ENCODE peak calls at places on chromosomes 12 and 14, in four cellular contexts. G, M, A and O are unnamed samples.

GRCh38 chr14:86168376-86168775 is 638.4 kb downstream of the FLRT2 start:
- DNase-seq in G (no peak), M (no peak), A (no peak), O (no peak)

GRCh38 chr14:52919971-52920370 is 30.9 kb downstream of the FERMT2 start:
- DNase-seq in G (peak; percentile 61), M (no peak), A (no peak), O (no peak)

GRCh38 chr12:91274886-91275285 is 92.3 kb upstream of the DCN start:
- DNase-seq in G (peak; percentile 90), M (no peak), A (no peak), O (no peak)

GRCh38 chr14:66623838-66624237 is 115.9 kb downstream of the GPHN start:
- DNase-seq in G (no peak), M (no peak), A (no peak), O (no peak)

GRCh38 chr12:11877869-11878780 is 192.6 kb upstream of the BCL2L14 start:
- DNase-seq in G (peak; percentile 66), M (no peak), A (no peak), O (no peak)

GRCh38 chr14:104715416-104715815 is 8.6 kb upstream of the ADSS1 start:
- DNase-seq in G (no peak), M (no peak), A (no peak), O (no peak)

GRCh38 chr14:58637040-58637390 is 747 bp upstream of the DACT1 start:
- DNase-seq in G (peak; percentile 94), M (no peak), A (no peak), O (no peak)

GRCh38 chr12:116263431-116263830 is 14.1 kb downstream of the MED13L start:
- DNase-seq in G (no peak), M (no peak), A (no peak), O (no peak)

GRCh38 chr14:82080319-82080718 is 546.7 kb upstream of the SEL1L start:
- DNase-seq in G (no peak), M (no peak), A (no peak), O (peak; percentile 58)

GRCh38 chr14:95047754-95048153 is 109.6 kb downstream of the DICER1 start:
- DNase-seq in G (no peak), M (no peak), A (no peak), O (no peak)

GRCh38 chr12:26704684-26705475 is 128.1 kb downstream of the ITPR2 start:
- DNase-seq in G (no peak), M (no peak), A (no peak), O (no peak)

GRCh38 chr12:24895612-24896011 is 53.3 kb downstream of the BCAT1 start:
- DNase-seq in G (peak; percentile 74), M (no peak), A (no peak), O (no peak)

GRCh38 chr12:78641837-78642423 is 222.6 kb upstream of the SYT1 start:
- DNase-seq in G (peak; percentile 31), M (no peak), A (no peak), O (no peak)

GRCh38 chr12:93441111-93441616 is 583 bp downstream of the UBE2N start:
- DNase-seq in G (no peak), M (peak; percentile 64), A (no peak), O (no peak)

GRCh38 chr14:32920696-32921276 is 17.9 kb upstream of the NPAS3 start:
- DNase-seq in G (no peak), M (no peak), A (no peak), O (no peak)

GRCh38 chr14:57346741-57347140 is 43.6 kb upstream of the NAA30 start:
- DNase-seq in G (no peak), M (no peak), A (no peak), O (no peak)

GRCh38 chr14:68792022-68792829 is 641 bp downstream of the ZFP36L1 start:
- DNase-seq in G (peak; percentile 25), M (peak; percentile 58), A (peak; percentile 51), O (no peak)

GRCh38 chr14:96060161-96060933 is 21.2 kb downstream of the C14orf132 start:
- DNase-seq in G (no peak), M (no peak), A (no peak), O (no peak)

GRCh38 chr12:20404576-20405346 is 36.4 kb downstream of the PDE3A start:
- DNase-seq in G (peak; percentile 31), M (no peak), A (no peak), O (no peak)

DNA sequence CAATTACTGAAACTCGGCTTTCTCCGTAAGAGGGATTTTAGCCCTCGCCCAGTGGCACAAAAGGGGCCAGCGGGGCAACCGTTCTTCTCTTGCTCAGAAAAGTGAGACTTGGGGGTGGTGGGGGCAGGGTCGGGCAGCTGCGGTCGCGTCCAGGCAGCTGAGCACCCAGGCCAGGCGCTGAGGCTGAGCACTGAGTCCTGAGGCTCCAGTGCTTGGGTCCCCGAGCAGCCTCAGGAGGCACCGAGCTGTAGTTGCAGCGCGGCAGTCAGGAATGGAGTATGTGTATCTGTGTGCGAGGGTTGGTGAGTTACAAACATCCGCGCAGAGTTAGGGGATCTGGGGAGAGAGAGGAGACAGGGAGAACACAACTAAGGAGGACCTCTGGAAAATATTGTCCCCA is 4.1 kb upstream of the HOXC6 start:
- DNase-seq in G (no peak), M (no peak), A (no peak), O (no peak)
- H3K27ac ChIP-seq in G (no peak overlapping the region), M (no peak overlapping the region), A (no peak overlapping the region), O (no peak overlapping the region)

GRCh38 chr14:88791252-88791621 is 1.5 kb downstream of the EML5 start:
- DNase-seq in G (no peak), M (no peak), A (no peak), O (no peak)
- H3K4me3 ChIP-seq in G (no peak overlapping the region), M (no peak overlapping the region), A (no peak overlapping the region), O (no peak overlapping the region)

GRCh38 chr14:71515520-71515919 is 416.7 kb upstream of the RGS6 start:
- DNase-seq in G (no peak), M (no peak), A (no peak), O (no peak)
- H3K27ac ChIP-seq in G (no peak overlapping the region), M (no peak overlapping the region), A (no peak overlapping the region), O (no peak overlapping the region)

DNA sequence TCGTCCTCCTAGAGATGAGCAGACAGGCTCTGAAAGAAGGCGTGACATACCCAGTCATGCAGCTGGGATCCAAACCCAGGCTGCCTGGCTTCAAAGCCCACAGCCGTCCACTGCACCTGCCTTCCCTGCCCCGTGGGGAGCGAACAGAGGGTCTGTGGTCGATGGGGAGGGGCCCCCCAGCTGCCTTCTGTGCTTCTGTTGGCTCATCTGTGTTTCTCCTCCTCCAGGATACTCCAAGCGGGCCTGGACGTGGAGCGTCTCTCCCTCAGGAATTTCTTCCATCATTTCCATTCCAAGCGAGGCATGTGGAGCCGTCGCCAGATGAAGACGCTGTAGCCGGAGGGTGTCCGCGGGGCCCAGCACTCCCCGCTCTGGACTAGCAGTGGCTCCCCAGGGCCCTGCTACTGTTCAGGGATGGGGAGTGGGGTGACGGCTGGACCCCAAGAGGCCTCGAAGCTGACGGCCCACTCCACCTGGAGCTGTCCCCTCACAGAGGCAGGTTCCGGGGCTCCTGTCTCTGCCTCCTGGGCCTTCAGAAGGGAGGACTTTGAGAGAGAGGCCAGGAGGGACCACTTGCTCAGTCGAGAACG is 101.5 kb downstream of the B4GALNT3 start:
- DNase-seq in G (no peak), M (peak; percentile 26), A (no peak), O (no peak)
- H3K4me3 ChIP-seq in G (no peak overlapping the region), M (no peak overlapping the region), A (no peak overlapping the region), O (no peak overlapping the region)

DNA sequence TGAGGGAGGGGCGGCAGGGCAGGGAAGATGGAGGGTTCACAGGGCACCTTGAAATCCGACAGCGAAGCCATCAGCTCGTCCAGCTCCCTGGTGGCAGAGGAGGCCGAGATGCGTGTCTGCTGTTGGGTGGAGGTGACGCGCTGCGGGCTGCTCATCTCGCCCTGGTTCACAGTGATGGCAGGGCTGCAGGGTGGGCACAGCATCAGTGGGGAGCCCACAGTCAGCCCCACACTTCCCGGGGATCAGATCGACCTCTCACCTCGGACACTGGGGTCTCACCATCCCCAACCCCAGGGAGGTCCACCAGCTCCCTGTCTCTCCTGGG is 20.6 kb upstream of the RPLP0 start:
- DNase-seq in G (no peak), M (no peak), A (no peak), O (no peak)
- H3K27ac ChIP-seq in G (no peak overlapping the region), M (no peak overlapping the region), A (no peak overlapping the region), O (no peak overlapping the region)

DNA sequence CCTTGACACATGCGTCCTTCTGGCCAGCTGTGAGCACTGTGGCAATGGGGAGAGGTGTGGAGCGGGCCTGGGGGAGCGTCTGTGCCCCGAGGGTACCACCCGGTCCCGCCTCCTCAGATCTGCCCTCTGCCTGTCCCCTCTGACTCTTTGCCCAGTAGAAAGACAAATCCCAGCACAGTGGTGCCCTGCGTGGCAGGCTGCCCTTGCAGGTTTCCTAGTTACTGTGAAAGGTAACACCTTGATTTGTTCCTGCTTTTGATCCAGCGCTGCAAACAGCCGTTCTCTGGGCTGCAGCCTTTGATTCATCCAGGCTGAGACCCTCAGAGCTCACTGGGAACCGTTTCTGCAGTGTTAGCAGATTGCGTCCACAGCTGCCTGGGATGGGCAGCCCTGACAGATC is 16.4 kb downstream of the FBRSL1 start:
- DNase-seq in G (no peak), M (no peak), A (no peak), O (no peak)
- H3K4me3 ChIP-seq in G (no peak overlapping the region), M (peak overlapping the region; percentile 43), A (no peak overlapping the region), O (no peak overlapping the region)

DNA sequence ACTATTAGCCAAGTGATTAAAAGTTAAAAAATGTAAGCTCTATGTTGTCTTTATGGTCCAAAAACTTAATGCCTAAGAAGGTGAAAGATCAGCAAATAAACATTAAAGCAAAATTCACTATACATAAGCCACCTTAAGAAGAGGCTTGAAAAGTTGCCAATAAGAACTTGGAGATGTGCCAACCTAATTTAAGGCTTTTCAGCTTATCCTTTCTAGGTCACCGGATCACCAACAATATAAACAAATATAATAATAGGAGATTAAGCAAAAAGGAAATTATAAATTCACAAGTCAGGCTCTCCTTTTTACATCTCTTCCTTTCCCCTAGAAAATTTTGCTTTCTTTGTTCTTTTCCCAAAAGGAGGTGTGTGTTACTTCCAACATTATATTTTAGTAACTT is 30.9 kb downstream of the SLC2A3 start:
- DNase-seq in G (peak; percentile 48), M (no peak), A (no peak), O (no peak)
- H3K27ac ChIP-seq in G (no peak overlapping the region), M (no peak overlapping the region), A (no peak overlapping the region), O (no peak overlapping the region)

GRCh38 chr12:132071001-132071810 is 72.9 kb downstream of the DDX51 start:
- DNase-seq in G (no peak), M (no peak), A (no peak), O (no peak)

GRCh38 chr12:132069336-132069985 is 74.7 kb downstream of the DDX51 start:
- DNase-seq in G (no peak), M (no peak), A (no peak), O (no peak)

GRCh38 chr12:132071837-132072384 is 72.2 kb downstream of the DDX51 start:
- DNase-seq in G (no peak), M (no peak), A (no peak), O (no peak)

GRCh38 chr12:132068250-132068649 is 75.9 kb downstream of the DDX51 start:
- DNase-seq in G (no peak), M (no peak), A (no peak), O (no peak)

DNA sequence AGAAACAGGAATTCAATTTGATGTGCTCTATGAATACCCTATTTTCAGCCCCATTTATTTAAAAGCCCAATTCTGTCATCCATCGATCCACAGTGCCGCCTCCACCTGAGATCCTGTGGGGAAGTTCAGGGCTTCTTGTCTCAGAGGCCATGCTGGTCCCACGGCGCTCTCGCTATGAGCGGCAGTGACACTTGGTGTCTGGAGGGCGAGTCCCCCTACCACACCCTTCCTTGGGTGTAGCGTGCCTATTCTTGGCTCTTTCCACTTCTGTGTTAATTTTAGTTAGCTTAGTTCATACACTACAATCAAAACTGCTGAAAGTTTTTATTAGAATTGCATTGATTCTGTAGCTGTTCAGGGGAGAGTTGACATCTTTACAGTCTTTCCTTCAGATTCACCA is 73.8 kb downstream of the DDX51 start:
- DNase-seq in G (no peak), M (no peak), A (no peak), O (no peak)
- H3K4me3 ChIP-seq in G (no peak overlapping the region), M (no peak overlapping the region), A (no peak overlapping the region), O (no peak overlapping the region)